ENCODE peak calls at places on chromosomes 12 and 14, in four cellular contexts. T is HL-60, G is GM12878, M is K562. R is an unnamed sample.

GRCh38 chr14:64501326-64502171 is 2.1 kb downstream of the ZBTB25 start:
- DNase-seq in G (no peak), T (no peak), M (no peak), R (no peak)

GRCh38 chr14:101113108-101113612 is 209.6 kb upstream of the RTL1 start:
- DNase-seq in M (no peak), G (no peak), T (no peak), R (no peak)

GRCh38 chr14:97177016-97177415 is 379.8 kb downstream of the VRK1 start:
- DNase-seq in T (peak), G (no peak), M (no peak), R (no peak)

GRCh38 chr12:49698619-49699545 is 8.3 kb downstream of the FMNL3 start:
- DNase-seq in M (no peak), G (peak), T (peak), R (peak)

GRCh38 chr12:62646566-62646965 is 179.9 kb downstream of the MON2 start:
- DNase-seq in M (no peak), T (no peak), G (no peak), R (no peak)

GRCh38 chr12:11615481-11615880 is 34.0 kb upstream of the ETV6 start:
- DNase-seq in M (no peak), G (no peak), T (no peak), R (no peak)

GRCh38 chr12:57763881-57764661 is 2.8 kb downstream of the CYP27B1 start:
- DNase-seq in M (no peak), T (no peak), G (no peak), R (no peak)

GRCh38 chr12:122203968-122204828 is 689 bp downstream of the B3GNT4 start:
- DNase-seq in T (no peak), G (no peak), M (no peak), R (no peak)

GRCh38 chr12:104372048-104372720 is 68.6 kb downstream of the EID3 start:
- DNase-seq in M (no peak), T (peak), G (no peak), R (no peak)

GRCh38 chr12:80441921-80442320 is 2.1 kb upstream of the PTPRQ start:
- DNase-seq in M (no peak), G (no peak), T (no peak), R (no peak)

GRCh38 chr14:96051642-96052540 is 12.7 kb downstream of the C14orf132 start:
- DNase-seq in G (no peak), T (no peak), M (no peak), R (no peak)

GRCh38 chr12:116434155-116435065 is 124.8 kb upstream of the MAP1LC3B2 start:
- DNase-seq in M (peak), G (no peak), T (peak), R (no peak)

GRCh38 chr14:24051789-24052655 is at the start of gene CARMIL3:
- DNase-seq in T (no peak), M (peak), G (no peak), R (peak)

GRCh38 chr12:563250-563781 is 99.9 kb downstream of the NINJ2 start:
- DNase-seq in T (peak), M (no peak), G (no peak), R (no peak)

GRCh38 chr12:40907115-40907521 is 214.9 kb downstream of the CNTN1 start:
- DNase-seq in M (no peak), T (no peak), G (peak), R (no peak)

GRCh38 chr12:79324571-79324970 is 366.2 kb downstream of the PAWR start:
- DNase-seq in G (no peak), M (no peak), T (no peak), R (no peak)

GRCh38 chr14:77240336-77240915 is 30.6 kb downstream of the NGB start:
- DNase-seq in M (no peak), G (no peak), T (no peak), R (no peak)

GRCh38 chr12:78018146-78018910 is 187.6 kb downstream of the NAV3 start:
- DNase-seq in T (no peak), M (no peak), G (no peak), R (no peak)

GRCh38 chr12:99271071-99271470 is 376.5 kb upstream of the GARIN6 start:
- DNase-seq in M (no peak), T (no peak), G (no peak), R (no peak)

GRCh38 chr12:95590775-95591174 is 39.5 kb upstream of the USP44 start:
- DNase-seq in M (no peak), G (no peak), T (no peak), R (no peak)

GRCh38 chr12:129966086-129966640 is 62.3 kb upstream of the TMEM132D start:
- DNase-seq in M (no peak), T (no peak), G (no peak), R (no peak)

GRCh38 chr12:119179335-119180021 is 747 bp downstream of the HSPB8 start:
- DNase-seq in M (peak), G (no peak), T (no peak), R (no peak)

GRCh38 chr12:31362115-31362758 is 36.3 kb upstream of the SINHCAF start:
- DNase-seq in G (no peak), M (peak), T (peak), R (peak)

GRCh38 chr14:80996049-80996901 is 40.9 kb downstream of the TSHR start:
- DNase-seq in G (no peak), T (peak), M (peak), R (peak)

GRCh38 chr14:43651185-43651787 is 855.8 kb downstream of the FSCB start:
- DNase-seq in G (no peak), M (no peak), T (no peak), R (no peak)

GRCh38 chr14:102408729-102409128 is 46.0 kb downstream of the TECPR2 start:
- DNase-seq in G (no peak), T (peak), M (no peak), R (no peak)

GRCh38 chr12:112170376-112170775 is 45.0 kb downstream of the TRAFD1 start:
- DNase-seq in M (peak), T (peak), G (no peak), R (no peak)

GRCh38 chr12:105699209-105699608 is 368.7 kb downstream of the C12orf75 start:
- DNase-seq in T (no peak), M (no peak), G (no peak), R (no peak)

GRCh38 chr12:101924647-101925046 is 47.3 kb downstream of the DRAM1 start:
- DNase-seq in T (peak), M (peak), G (no peak), R (no peak)

DNA sequence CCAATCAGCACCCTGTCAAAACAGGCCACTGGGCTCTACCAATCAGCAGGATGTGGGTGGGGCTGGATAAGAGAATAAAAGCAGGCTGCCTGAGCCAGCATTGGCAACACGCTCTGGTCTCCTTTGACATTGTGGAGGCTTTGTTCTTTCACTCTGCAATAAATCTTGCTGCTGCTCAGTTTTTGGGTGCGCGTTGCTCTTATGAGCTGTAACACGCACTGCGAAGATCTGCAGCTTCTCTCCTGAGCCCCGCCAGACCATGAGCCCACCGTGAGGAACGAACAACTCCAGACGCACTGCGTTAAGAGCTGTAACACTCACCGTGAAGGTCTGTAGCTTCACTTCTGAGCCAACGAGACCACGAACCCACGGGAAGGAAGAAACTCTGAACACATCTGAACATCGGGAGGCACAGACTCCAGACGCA is 8.4 kb upstream of the PIANP start:
- DNase-seq in T (no peak), G (no peak), M (no peak), R (no peak)
- TF ChIP-seq SPI1 in T (no peak), G (no peak), M (no peak), R (no peak)

DNA sequence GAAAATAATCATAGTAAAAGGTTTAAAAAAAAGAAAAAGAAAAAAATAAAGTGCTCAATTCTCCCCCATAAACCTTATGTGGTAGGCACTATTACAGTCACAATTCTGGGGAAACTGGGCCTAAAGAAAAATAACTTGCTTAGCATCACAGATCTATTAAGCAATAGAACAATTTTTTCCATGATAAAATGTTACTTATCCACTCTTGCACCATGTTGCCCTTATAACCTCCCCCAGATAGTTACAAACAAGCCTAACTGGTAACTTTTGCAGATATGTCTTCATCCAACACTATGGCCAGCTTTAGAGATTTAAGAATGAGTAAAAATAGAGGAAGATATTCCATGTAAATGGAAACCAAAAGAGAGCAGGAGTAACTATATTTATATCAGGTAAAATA is 164.8 kb downstream of the DUSP6 start:
- DNase-seq in M (no peak), G (no peak), T (no peak), R (no peak)
- TF ChIP-seq SPI1 in M (no peak), G (no peak), T (no peak), R (no peak)

DNA sequence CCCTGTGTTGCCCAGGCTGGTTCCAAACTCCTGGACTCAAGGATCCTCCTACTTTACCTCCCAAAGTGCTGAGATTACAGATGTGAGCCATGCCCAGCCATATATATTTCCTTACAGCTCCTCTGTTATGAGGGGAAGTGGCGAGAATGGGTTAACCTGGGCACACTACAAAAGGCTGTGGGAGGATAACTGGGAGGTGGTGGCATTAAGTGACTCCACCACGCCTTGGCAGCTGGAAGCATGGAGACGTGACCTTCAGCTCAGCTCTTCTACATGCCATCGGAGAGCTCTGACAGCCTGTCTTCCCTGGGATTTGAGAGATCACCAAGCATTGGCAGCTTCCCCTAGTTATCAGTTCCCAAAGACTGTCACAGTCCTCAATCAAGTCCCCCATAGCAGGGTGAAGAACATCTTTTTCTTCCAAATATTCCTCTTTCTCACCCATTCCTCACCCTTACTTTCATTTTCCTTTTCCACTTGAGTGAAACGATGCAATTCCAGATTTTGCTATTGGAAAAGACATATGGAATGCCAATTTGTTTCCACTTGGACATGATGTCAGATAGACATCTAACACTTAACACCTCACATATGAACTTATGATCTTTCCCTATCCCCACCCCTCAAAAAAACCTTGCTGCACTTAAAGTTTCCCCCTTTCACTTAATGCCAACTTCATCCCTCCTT is 48.5 kb downstream of the PHLDA1 start:
- DNase-seq in T (no peak), G (no peak), M (no peak), R (no peak)
- TF ChIP-seq SPI1 in T (no peak), G (peak), M (no peak), R (no peak)

GRCh38 chr14:57575482-57575881 is 81.8 kb upstream of the CCDC198 start:
- DNase-seq in G (no peak), T (no peak), M (no peak), R (no peak)

GRCh38 chr14:57576498-57576897 is 82.8 kb upstream of the CCDC198 start:
- DNase-seq in G (no peak), M (no peak), T (no peak), R (no peak)

GRCh38 chr14:57574617-57575288 is 81.1 kb upstream of the CCDC198 start:
- DNase-seq in M (no peak), T (no peak), G (no peak), R (no peak)

GRCh38 chr14:57583396-57583795 is 89.7 kb upstream of the CCDC198 start:
- DNase-seq in T (no peak), G (no peak), M (no peak), R (no peak)

DNA sequence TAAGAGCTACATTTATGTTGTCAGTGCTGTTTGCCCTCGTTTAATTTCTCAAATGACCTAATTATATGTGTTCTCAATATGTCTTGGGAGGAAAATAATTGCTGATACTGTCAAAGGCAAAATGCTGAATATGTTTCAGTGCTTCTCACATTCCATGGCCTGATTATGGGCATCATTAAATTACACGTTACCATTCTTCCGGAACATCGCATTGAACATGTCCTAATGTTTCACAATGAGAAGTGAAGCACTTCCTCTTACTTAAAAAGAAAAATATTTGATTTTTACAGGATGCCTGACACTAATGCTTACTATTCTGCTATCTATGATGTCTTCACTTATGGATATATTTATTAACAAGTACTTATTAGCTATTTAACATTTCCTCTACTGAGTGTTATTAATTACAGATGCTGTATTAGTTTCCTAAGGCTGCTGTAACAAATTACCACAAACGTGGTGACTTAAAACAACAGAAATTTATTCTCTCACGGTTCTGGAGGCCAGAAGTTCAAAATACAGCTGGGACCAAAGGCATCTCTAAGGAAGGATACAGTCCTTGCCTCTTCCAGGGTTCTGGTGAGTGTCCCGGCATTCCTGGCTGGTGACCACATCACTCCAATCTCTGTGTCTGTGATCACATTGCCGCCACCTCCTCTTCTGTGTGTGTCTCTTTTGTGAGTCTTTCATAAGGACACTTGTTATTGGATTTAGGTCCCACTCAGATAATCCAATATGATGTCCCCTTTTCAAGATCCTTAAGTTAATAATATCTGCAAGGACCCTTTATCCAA is 85.0 kb upstream of the CCDC198 start:
- DNase-seq in M (no peak), G (no peak), T (no peak), R (no peak)
- TF ChIP-seq SPI1 in M (no peak), G (no peak), T (peak), R (no peak)

DNA sequence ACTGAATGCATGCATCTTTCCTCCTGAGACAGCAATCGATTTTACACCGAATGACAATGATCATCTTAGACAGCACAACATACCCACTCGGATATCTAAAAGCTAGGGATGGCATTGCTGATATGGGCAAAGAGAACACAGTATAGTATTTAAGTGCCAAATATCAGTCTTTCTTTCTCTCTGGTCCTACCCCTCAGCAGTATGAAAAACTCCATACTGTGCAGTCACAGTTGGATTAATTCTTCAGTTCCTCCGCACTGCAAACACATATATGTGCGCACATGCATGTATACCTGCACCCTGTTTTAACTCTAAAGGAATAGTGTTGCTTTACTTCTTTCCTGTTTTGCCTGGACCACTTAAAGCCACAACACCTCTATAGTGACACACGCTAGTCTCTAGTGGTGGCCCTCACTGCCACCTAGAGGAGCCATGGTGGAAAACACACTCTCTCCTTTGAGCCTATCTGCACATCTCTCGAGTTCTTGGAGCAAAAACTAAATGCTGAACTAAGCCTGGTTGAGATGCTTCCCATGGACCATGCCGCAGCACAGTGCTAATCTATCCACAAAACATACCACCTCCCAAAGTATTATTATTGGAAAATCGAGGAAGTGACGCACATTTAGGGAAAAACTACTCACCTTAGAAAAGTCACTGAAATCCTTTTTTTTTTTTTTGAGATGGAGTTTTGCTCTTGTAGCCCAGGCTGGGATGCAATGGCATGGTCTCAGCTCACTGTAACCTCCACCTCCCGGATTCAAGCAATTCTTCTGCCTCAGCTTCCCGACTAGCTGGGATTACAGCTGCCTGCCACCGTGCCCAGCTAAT is 11.9 kb downstream of the TMEM52B start:
- DNase-seq in G (no peak), T (peak), M (peak), R (peak)
- TF ChIP-seq SPI1 in G (no peak), T (no peak), M (no peak), R (no peak)

DNA sequence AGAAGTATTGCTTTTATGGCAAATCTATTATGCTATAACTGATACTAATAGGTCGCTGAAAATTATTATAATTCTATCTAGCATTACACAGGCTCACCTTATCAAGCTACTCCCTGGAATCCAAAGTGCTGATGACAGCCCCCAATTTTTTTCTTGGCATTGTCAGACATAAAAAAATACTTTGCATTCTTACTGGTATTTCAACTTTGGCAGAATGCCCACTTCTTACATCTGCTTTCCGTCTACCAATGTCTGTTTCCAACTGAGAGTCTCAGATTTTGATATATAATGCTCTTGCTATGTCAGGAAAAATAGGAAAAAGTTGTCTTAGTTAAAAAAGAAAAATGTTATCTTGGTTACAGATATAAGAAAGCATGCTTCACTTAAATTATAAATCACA is 615.4 kb downstream of the C12orf50 start:
- DNase-seq in G (no peak), M (no peak), T (no peak), R (no peak)
- TF ChIP-seq SPI1 in G (no peak), M (no peak), T (no peak), R (no peak)

GRCh38 chr12:117900561-117900960 is 68.2 kb downstream of the KSR2 start:
- DNase-seq in G (no peak), T (no peak), M (no peak), R (no peak)
- TF ChIP-seq SPI1 in G (no peak), T (no peak), M (no peak), R (no peak)

DNA sequence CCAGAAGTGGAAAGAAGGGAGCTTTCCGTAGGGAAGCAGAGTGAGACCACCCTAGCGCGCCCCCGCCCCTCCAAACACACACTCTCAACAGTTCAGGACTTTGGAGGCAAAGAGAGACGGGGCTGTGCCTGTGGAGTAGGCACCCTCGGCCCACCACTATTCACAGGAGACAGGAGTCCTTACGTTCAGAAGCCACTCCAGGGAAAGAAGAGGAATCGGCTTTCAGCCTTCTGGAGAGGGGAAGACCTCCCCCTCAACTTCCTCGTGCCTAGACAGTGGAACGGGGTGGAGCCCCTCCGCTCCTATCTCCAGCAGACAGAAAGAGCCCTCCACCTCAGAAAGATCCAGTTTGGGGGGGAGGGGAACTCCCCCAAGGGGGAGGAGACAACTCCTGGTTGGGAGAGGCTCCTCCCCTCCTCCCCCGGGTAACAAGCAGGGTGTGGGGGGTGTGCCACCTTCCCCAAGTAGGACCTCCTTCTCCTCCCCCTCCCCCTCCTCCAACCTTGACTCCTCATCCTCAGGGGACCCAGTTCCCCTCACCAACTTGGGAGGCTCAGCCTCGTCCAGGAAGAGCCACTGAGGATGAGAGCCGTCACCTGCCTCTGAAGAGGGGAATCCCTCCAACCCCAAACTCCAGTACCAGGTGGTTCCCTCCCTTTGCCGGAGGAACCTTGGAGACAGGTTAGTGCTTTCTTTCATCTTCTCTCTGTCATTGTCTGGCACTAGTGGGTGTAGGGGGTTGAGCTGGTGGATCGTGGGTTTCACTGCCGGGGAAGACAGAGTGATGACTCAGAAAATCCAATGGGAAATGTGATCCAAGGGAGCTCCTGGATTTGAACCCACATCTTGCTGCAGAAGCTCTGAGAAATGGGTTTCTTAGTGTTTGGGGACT is 883 bp downstream of the FOXJ2 start:
- DNase-seq in T (no peak), M (peak), G (no peak), R (peak)
- TF ChIP-seq SPI1 in T (no peak), M (no peak), G (no peak), R (no peak)